ENCODE peak calls at places on chromosomes 1 and 21, in six cellular contexts. One of them, this sample, is unnamed.

GRCh38 chr1:21966247-21967000 is 10.4 kb upstream of the CELA3B start:
- DNase-seq in CD4-positive, alpha-beta T cell: no peak
- DNase-seq in lung: no peak
- DNase-seq in GM20000: no peak
- DNase-seq in heart right ventricle: no peak
- DNase-seq in Caco-2: no peak
- DNase-seq in this sample: no peak

GRCh38 chr1:213274140-213274539 is 223.1 kb downstream of the RPS6KC1 start:
- DNase-seq in GM20000: no peak
- DNase-seq in CD4-positive, alpha-beta T cell: no peak
- DNase-seq in lung: no peak
- DNase-seq in heart right ventricle: no peak
- DNase-seq in Caco-2: no peak
- DNase-seq in this sample: no peak

GRCh38 chr1:212566522-212567479 is 41.8 kb upstream of the ATF3 start:
- DNase-seq in heart right ventricle: no peak
- DNase-seq in Caco-2: no peak
- DNase-seq in CD4-positive, alpha-beta T cell: peak; percentile 45
- DNase-seq in GM20000: peak; percentile 89
- DNase-seq in lung: no peak
- DNase-seq in this sample: no peak

GRCh38 chr1:200873671-200874397 is 1.1 kb downstream of the GPR25 start:
- DNase-seq in GM20000: peak; percentile 30
- DNase-seq in Caco-2: no peak
- DNase-seq in CD4-positive, alpha-beta T cell: no peak
- DNase-seq in lung: peak; percentile 27
- DNase-seq in heart right ventricle: no peak
- DNase-seq in this sample: no peak

GRCh38 chr1:198756470-198756869 is 117.6 kb downstream of the PTPRC start:
- DNase-seq in GM20000: no peak
- DNase-seq in Caco-2: no peak
- DNase-seq in lung: no peak
- DNase-seq in CD4-positive, alpha-beta T cell: no peak
- DNase-seq in heart right ventricle: no peak
- DNase-seq in this sample: no peak

GRCh38 chr1:33299461-33300155 is 21.3 kb downstream of the A3GALT2 start:
- DNase-seq in CD4-positive, alpha-beta T cell: no peak
- DNase-seq in lung: no peak
- DNase-seq in GM20000: no peak
- DNase-seq in Caco-2: no peak
- DNase-seq in heart right ventricle: no peak
- DNase-seq in this sample: no peak

GRCh38 chr21:45887121-45887611 is 94.4 kb upstream of the COL6A1 start:
- DNase-seq in heart right ventricle: peak; percentile 64
- DNase-seq in lung: no peak
- DNase-seq in Caco-2: peak; percentile 19
- DNase-seq in GM20000: no peak
- DNase-seq in CD4-positive, alpha-beta T cell: no peak
- DNase-seq in this sample: no peak

GRCh38 chr1:9643351-9644256 is 7.9 kb upstream of the PIK3CD start:
- DNase-seq in CD4-positive, alpha-beta T cell: peak; percentile 30
- DNase-seq in heart right ventricle: no peak
- DNase-seq in lung: no peak
- DNase-seq in GM20000: no peak
- DNase-seq in Caco-2: no peak
- DNase-seq in this sample: no peak

GRCh38 chr1:17315542-17316130 is 7.6 kb downstream of the PADI4 start:
- DNase-seq in heart right ventricle: no peak
- DNase-seq in CD4-positive, alpha-beta T cell: no peak
- DNase-seq in Caco-2: no peak
- DNase-seq in lung: no peak
- DNase-seq in GM20000: no peak
- DNase-seq in this sample: no peak

GRCh38 chr1:111407297-111407696 is 20.2 kb downstream of the OVGP1 start:
- DNase-seq in CD4-positive, alpha-beta T cell: no peak
- DNase-seq in Caco-2: no peak
- DNase-seq in lung: no peak
- DNase-seq in heart right ventricle: no peak
- DNase-seq in GM20000: no peak
- DNase-seq in this sample: no peak

GRCh38 chr1:117580436-117580835 is 25.4 kb upstream of the TENT5C start:
- DNase-seq in Caco-2: no peak
- DNase-seq in CD4-positive, alpha-beta T cell: no peak
- DNase-seq in heart right ventricle: no peak
- DNase-seq in lung: no peak
- DNase-seq in GM20000: no peak
- DNase-seq in this sample: no peak

GRCh38 chr1:98342556-98342955 is 319.0 kb upstream of the SNX7 start:
- DNase-seq in lung: no peak
- DNase-seq in GM20000: no peak
- DNase-seq in Caco-2: no peak
- DNase-seq in heart right ventricle: no peak
- DNase-seq in CD4-positive, alpha-beta T cell: no peak
- DNase-seq in this sample: no peak

GRCh38 chr1:42340898-42341297 is 5.9 kb upstream of the FOXJ3 start:
- DNase-seq in Caco-2: no peak
- DNase-seq in GM20000: no peak
- DNase-seq in heart right ventricle: no peak
- DNase-seq in CD4-positive, alpha-beta T cell: no peak
- DNase-seq in lung: no peak
- DNase-seq in this sample: no peak

GRCh38 chr1:235127774-235128452 is 724 bp downstream of the TOMM20 start:
- DNase-seq in CD4-positive, alpha-beta T cell: no peak
- DNase-seq in Caco-2: no peak
- DNase-seq in heart right ventricle: no peak
- DNase-seq in GM20000: no peak
- DNase-seq in lung: no peak
- DNase-seq in this sample: no peak

GRCh38 chr1:111142358-111142975 is 2.4 kb downstream of the CEPT1 start:
- DNase-seq in lung: no peak
- DNase-seq in GM20000: no peak
- DNase-seq in heart right ventricle: no peak
- DNase-seq in CD4-positive, alpha-beta T cell: no peak
- DNase-seq in Caco-2: no peak
- DNase-seq in this sample: no peak

GRCh38 chr1:240888039-240888786 is 276.3 kb upstream of the GREM2 start:
- DNase-seq in CD4-positive, alpha-beta T cell: no peak
- DNase-seq in lung: peak; percentile 35
- DNase-seq in heart right ventricle: no peak
- DNase-seq in GM20000: peak; percentile 43
- DNase-seq in Caco-2: peak; percentile 59
- DNase-seq in this sample: peak; percentile 23

GRCh38 chr1:180945551-180945950 is 32.9 kb downstream of the KIAA1614 start:
- DNase-seq in Caco-2: no peak
- DNase-seq in CD4-positive, alpha-beta T cell: no peak
- DNase-seq in heart right ventricle: no peak
- DNase-seq in GM20000: no peak
- DNase-seq in lung: no peak
- DNase-seq in this sample: no peak

GRCh38 chr1:168007691-168008090 is 70.8 kb upstream of the MPC2 start:
- DNase-seq in Caco-2: no peak
- DNase-seq in heart right ventricle: no peak
- DNase-seq in CD4-positive, alpha-beta T cell: no peak
- DNase-seq in GM20000: no peak
- DNase-seq in lung: no peak
- DNase-seq in this sample: no peak

GRCh38 chr1:110460253-110461220 is 9.6 kb downstream of the PROK1 start:
- DNase-seq in lung: peak; percentile 83
- DNase-seq in CD4-positive, alpha-beta T cell: peak; percentile 77
- DNase-seq in Caco-2: peak; percentile 62
- DNase-seq in heart right ventricle: peak; percentile 45
- DNase-seq in GM20000: peak; percentile 81
- DNase-seq in this sample: peak; percentile 92

GRCh38 chr21:32917392-32918135 is 108.2 kb upstream of the OLIG2 start:
- DNase-seq in CD4-positive, alpha-beta T cell: no peak
- DNase-seq in GM20000: no peak
- DNase-seq in heart right ventricle: peak; percentile 30
- DNase-seq in lung: no peak
- DNase-seq in Caco-2: no peak
- DNase-seq in this sample: no peak

GRCh38 chr1:22763479-22764200 is 53.0 kb downstream of the EPHB2 start:
- DNase-seq in CD4-positive, alpha-beta T cell: no peak
- DNase-seq in lung: no peak
- DNase-seq in GM20000: peak; percentile 64
- DNase-seq in Caco-2: no peak
- DNase-seq in heart right ventricle: no peak
- DNase-seq in this sample: no peak

GRCh38 chr1:118335372-118335771 is 150.3 kb upstream of the SPAG17 start:
- DNase-seq in GM20000: peak; percentile 20
- DNase-seq in Caco-2: no peak
- DNase-seq in lung: no peak
- DNase-seq in heart right ventricle: no peak
- DNase-seq in CD4-positive, alpha-beta T cell: no peak
- DNase-seq in this sample: no peak

GRCh38 chr1:148388260-148389026 is 94.7 kb downstream of the PPIAL4G start:
- DNase-seq in GM20000: peak; percentile 82
- DNase-seq in heart right ventricle: peak; percentile 81
- DNase-seq in CD4-positive, alpha-beta T cell: peak; percentile 81
- DNase-seq in Caco-2: peak; percentile 97
- DNase-seq in lung: peak; percentile 93
- DNase-seq in this sample: peak; percentile 42

GRCh38 chr1:39086386-39087108 is 60.4 kb downstream of the NDUFS5 start:
- DNase-seq in Caco-2: no peak
- DNase-seq in CD4-positive, alpha-beta T cell: no peak
- DNase-seq in heart right ventricle: no peak
- DNase-seq in GM20000: peak; percentile 5
- DNase-seq in lung: no peak
- DNase-seq in this sample: no peak

GRCh38 chr1:36816348-36816747 is 218.0 kb downstream of the GRIK3 start:
- DNase-seq in CD4-positive, alpha-beta T cell: no peak
- DNase-seq in GM20000: no peak
- DNase-seq in lung: no peak
- DNase-seq in heart right ventricle: no peak
- DNase-seq in Caco-2: no peak
- DNase-seq in this sample: no peak

GRCh38 chr1:43366601-43367025 is 1.2 kb downstream of the ELOVL1 start:
- DNase-seq in GM20000: no peak
- DNase-seq in Caco-2: peak; percentile 58
- DNase-seq in heart right ventricle: no peak
- DNase-seq in lung: peak; percentile 38
- DNase-seq in CD4-positive, alpha-beta T cell: no peak
- DNase-seq in this sample: no peak

GRCh38 chr1:223860051-223860559 is 14.4 kb upstream of the TP53BP2 start:
- DNase-seq in heart right ventricle: no peak
- DNase-seq in CD4-positive, alpha-beta T cell: no peak
- DNase-seq in lung: no peak
- DNase-seq in GM20000: no peak
- DNase-seq in Caco-2: no peak
- DNase-seq in this sample: no peak

GRCh38 chr1:69863704-69864103 is 296.0 kb downstream of the LRRC7 start:
- DNase-seq in lung: no peak
- DNase-seq in GM20000: no peak
- DNase-seq in heart right ventricle: no peak
- DNase-seq in Caco-2: no peak
- DNase-seq in CD4-positive, alpha-beta T cell: no peak
- DNase-seq in this sample: no peak

GRCh38 chr1:31811605-31812004 is 4.2 kb downstream of the SPOCD1 start:
- DNase-seq in CD4-positive, alpha-beta T cell: no peak
- DNase-seq in Caco-2: no peak
- DNase-seq in GM20000: no peak
- DNase-seq in lung: no peak
- DNase-seq in heart right ventricle: no peak
- DNase-seq in this sample: peak; percentile 46

GRCh38 chr1:60245371-60245770 is 171.8 kb upstream of the C1orf87 start:
- DNase-seq in CD4-positive, alpha-beta T cell: no peak
- DNase-seq in Caco-2: no peak
- DNase-seq in lung: no peak
- DNase-seq in GM20000: no peak
- DNase-seq in heart right ventricle: no peak
- DNase-seq in this sample: no peak
- TF ChIP-seq CTCF in CD4-positive, alpha-beta T cell: no peak
- TF ChIP-seq CTCF in Caco-2: no peak
- TF ChIP-seq CTCF in lung: no peak
- TF ChIP-seq CTCF in GM20000: no peak
- TF ChIP-seq CTCF in heart right ventricle: no peak
- TF ChIP-seq CTCF in this sample: no peak

GRCh38 chr21:21232320-21232719 is 234.1 kb downstream of the NCAM2 start:
- DNase-seq in Caco-2: no peak
- DNase-seq in GM20000: no peak
- DNase-seq in lung: no peak
- DNase-seq in heart right ventricle: no peak
- DNase-seq in CD4-positive, alpha-beta T cell: no peak
- DNase-seq in this sample: no peak
- TF ChIP-seq CTCF in Caco-2: peak; percentile 37
- TF ChIP-seq CTCF in GM20000: no peak
- TF ChIP-seq CTCF in lung: no peak
- TF ChIP-seq CTCF in heart right ventricle: peak; percentile 41
- TF ChIP-seq CTCF in CD4-positive, alpha-beta T cell: no peak
- TF ChIP-seq CTCF in this sample: peak; percentile 78

DNA sequence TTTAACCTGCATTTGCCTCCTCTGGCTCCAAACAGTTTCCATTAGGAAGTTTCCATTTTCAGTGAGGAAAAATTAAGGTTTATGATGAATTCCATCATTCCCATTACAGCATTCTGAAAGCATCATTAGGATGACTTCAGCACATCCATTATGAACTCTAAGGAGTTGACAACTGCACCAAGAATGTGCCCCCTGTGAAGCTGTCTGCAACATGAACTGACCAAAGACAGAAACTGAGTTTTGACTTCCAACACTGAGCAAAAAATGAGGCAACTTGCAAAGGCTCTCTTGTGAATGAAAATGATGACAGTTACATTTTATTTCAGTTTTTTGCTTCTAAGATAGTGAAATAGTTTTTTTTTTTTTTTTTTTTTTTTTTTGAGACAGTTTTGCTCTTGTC is 18.3 kb upstream of the KCNE1 start:
- DNase-seq in lung: no peak
- DNase-seq in Caco-2: no peak
- DNase-seq in GM20000: no peak
- DNase-seq in heart right ventricle: no peak
- DNase-seq in CD4-positive, alpha-beta T cell: no peak
- DNase-seq in this sample: no peak
- TF ChIP-seq CTCF in lung: no peak
- TF ChIP-seq CTCF in Caco-2: no peak
- TF ChIP-seq CTCF in GM20000: no peak
- TF ChIP-seq CTCF in heart right ventricle: no peak
- TF ChIP-seq CTCF in CD4-positive, alpha-beta T cell: no peak
- TF ChIP-seq CTCF in this sample: no peak

GRCh38 chr1:156076609-156077429 is 5.4 kb downstream of the MEX3A start:
- DNase-seq in lung: no peak
- DNase-seq in GM20000: peak; percentile 94
- DNase-seq in Caco-2: no peak
- DNase-seq in heart right ventricle: peak; percentile 70
- DNase-seq in CD4-positive, alpha-beta T cell: no peak
- DNase-seq in this sample: peak; percentile 36

GRCh38 chr1:156074661-156075060 is 7.6 kb downstream of the MEX3A start:
- DNase-seq in CD4-positive, alpha-beta T cell: no peak
- DNase-seq in Caco-2: no peak
- DNase-seq in heart right ventricle: no peak
- DNase-seq in lung: no peak
- DNase-seq in GM20000: no peak
- DNase-seq in this sample: no peak

GRCh38 chr1:156073740-156074139 is 8.5 kb downstream of the MEX3A start:
- DNase-seq in heart right ventricle: no peak
- DNase-seq in GM20000: no peak
- DNase-seq in lung: no peak
- DNase-seq in CD4-positive, alpha-beta T cell: no peak
- DNase-seq in Caco-2: no peak
- DNase-seq in this sample: no peak

GRCh38 chr1:156075775-156076204 is 6.5 kb downstream of the MEX3A start:
- DNase-seq in CD4-positive, alpha-beta T cell: no peak
- DNase-seq in GM20000: no peak
- DNase-seq in heart right ventricle: no peak
- DNase-seq in Caco-2: no peak
- DNase-seq in lung: no peak
- DNase-seq in this sample: no peak

GRCh38 chr1:156075158-156075557 is 7.1 kb downstream of the MEX3A start:
- DNase-seq in lung: no peak
- DNase-seq in CD4-positive, alpha-beta T cell: no peak
- DNase-seq in heart right ventricle: no peak
- DNase-seq in Caco-2: no peak
- DNase-seq in GM20000: no peak
- DNase-seq in this sample: no peak
- TF ChIP-seq CTCF in lung: no peak
- TF ChIP-seq CTCF in CD4-positive, alpha-beta T cell: no peak
- TF ChIP-seq CTCF in heart right ventricle: no peak
- TF ChIP-seq CTCF in Caco-2: no peak
- TF ChIP-seq CTCF in GM20000: no peak
- TF ChIP-seq CTCF in this sample: no peak